ENCODE peak calls at places on chromosomes 5 and 9, in four cellular contexts. H, F, E and Q are unnamed samples.

GRCh38 chr5:61735999-61736398 is 403.9 kb downstream of the ZSWIM6 start:
- DNase-seq in H (no peak), F (no peak), E (no peak), Q (no peak)

GRCh38 chr9:100813871-100814270 is 214.7 kb upstream of the PLPPR1 start:
- DNase-seq in E (no peak), H (no peak), F (no peak), Q (no peak)

GRCh38 chr5:10140195-10140973 is 109.3 kb downstream of the ATPSCKMT start:
- DNase-seq in F (no peak), H (no peak), E (no peak), Q (no peak)

GRCh38 chr5:125311743-125312142 is 565.3 kb upstream of the ZNF608 start:
- DNase-seq in H (peak), E (no peak), F (no peak), Q (no peak)

GRCh38 chr9:108217601-108218190 is 638.1 kb downstream of the ACTL7B start:
- DNase-seq in F (no peak), H (no peak), E (peak), Q (no peak)

GRCh38 chr5:141100243-141100805 is at the start of gene PCDHB3:
- DNase-seq in H (no peak), F (peak), E (no peak), Q (no peak)

GRCh38 chr9:108844856-108845255 is 10.9 kb downstream of the ACTL7B start:
- DNase-seq in E (no peak), H (no peak), F (no peak), Q (no peak)

GRCh38 chr9:131641618-131642495 is 96.5 kb downstream of the PRRT1B start:
- DNase-seq in E (no peak), H (peak), F (no peak), Q (no peak)

GRCh38 chr5:157106668-157107461 is 2.0 kb downstream of the HAVCR2 start:
- DNase-seq in F (no peak), E (no peak), H (no peak), Q (no peak)

GRCh38 chr9:70478963-70479641 is 64.6 kb upstream of the KLF9 start:
- DNase-seq in H (peak), E (no peak), F (peak), Q (no peak)

GRCh38 chr9:98173181-98173580 is 19.3 kb downstream of the CORO2A start:
- DNase-seq in F (no peak), H (no peak), E (no peak), Q (no peak)

GRCh38 chr9:2623046-2623865 is 1.7 kb downstream of the VLDLR start:
- DNase-seq in F (peak), H (peak), E (peak), Q (peak)

GRCh38 chr5:119275146-119275872 is 80.5 kb upstream of the TNFAIP8 start:
- DNase-seq in F (no peak), H (no peak), E (no peak), Q (no peak)

GRCh38 chr9:129408535-129409215 is 212.2 kb downstream of the C9orf50 start:
- DNase-seq in H (no peak), E (no peak), F (no peak), Q (no peak)

GRCh38 chr9:4750021-4750673 is 9.1 kb upstream of the AK3 start:
- DNase-seq in F (no peak), E (no peak), H (peak), Q (no peak)

GRCh38 chr5:89417515-89417914 is 534.5 kb upstream of the MEF2C start:
- DNase-seq in H (no peak), E (no peak), F (no peak), Q (no peak)

GRCh38 chr9:121947683-121948300 is 145.3 kb downstream of the TTLL11 start:
- DNase-seq in H (no peak), F (no peak), E (no peak), Q (no peak)

GRCh38 chr9:4048441-4048840 is 251.4 kb downstream of the GLIS3 start:
- DNase-seq in F (no peak), E (no peak), H (peak), Q (no peak)

GRCh38 chr5:174082286-174082685 is 36.8 kb downstream of the NSG2 start:
- DNase-seq in H (no peak), F (no peak), E (no peak), Q (no peak)

GRCh38 chr9:469672-470040 is 255.0 kb downstream of the DOCK8 start:
- DNase-seq in F (no peak), H (no peak), E (no peak), Q (peak)

GRCh38 chr9:130522233-130522808 is 57.1 kb upstream of the FUBP3 start:
- DNase-seq in H (no peak), F (no peak), E (no peak), Q (no peak)

GRCh38 chr9:34989946-34990635 is 546 bp downstream of the DNAJB5 start:
- DNase-seq in H (peak), F (no peak), E (peak), Q (peak)

GRCh38 chr5:17069995-17070405 is 133.9 kb upstream of the MYO10 start:
- DNase-seq in H (no peak), F (peak), E (peak), Q (no peak)

GRCh38 chr5:31972558-31972957 is 201.6 kb downstream of the GOLPH3 start:
- DNase-seq in F (no peak), H (no peak), E (no peak), Q (no peak)

GRCh38 chr5:146059349-146060220 is 45.8 kb downstream of the PLAC8L1 start:
- DNase-seq in E (no peak), H (peak), F (no peak), Q (no peak)

GRCh38 chr5:158461240-158461854 is 602.4 kb upstream of the CLINT1 start:
- DNase-seq in H (no peak), F (peak), E (no peak), Q (no peak)

GRCh38 chr9:129282308-129283211 is 104.5 kb upstream of the IER5L start:
- DNase-seq in H (no peak), E (peak), F (peak), Q (peak)

GRCh38 chr5:34044950-34045525 is 2.0 kb upstream of the C1QTNF3 start:
- DNase-seq in E (no peak), F (no peak), H (no peak), Q (no peak)

GRCh38 chr9:99266136-99267023 is 44.3 kb downstream of the SEC61B start:
- DNase-seq in H (peak), F (peak), E (peak), Q (no peak)

GRCh38 chr9:22036866-22037626 is 27.9 kb upstream of the CDKN2B start:
- DNase-seq in E (no peak), H (no peak), F (no peak), Q (no peak)

GRCh38 chr5:50749873-50750272 is 83.4 kb downstream of the PARP8 start:
- DNase-seq in F (no peak), E (no peak), H (no peak), Q (no peak)

GRCh38 chr9:22206833-22207232 is 197.7 kb upstream of the CDKN2B start:
- DNase-seq in H (no peak), F (no peak), E (peak), Q (no peak)

GRCh38 chr9:35993976-35994720 is 36.2 kb upstream of the OR2S2 start:
- DNase-seq in H (no peak), E (no peak), F (no peak), Q (no peak)

GRCh38 chr9:72856985-72857631 is 95.7 kb downstream of the ALDH1A1 start:
- DNase-seq in H (peak), E (no peak), F (peak), Q (no peak)

GRCh38 chr9:107638922-107639321 is 149.4 kb upstream of the KLF4 start:
- DNase-seq in F (peak), E (peak), H (peak), Q (no peak)

DNA sequence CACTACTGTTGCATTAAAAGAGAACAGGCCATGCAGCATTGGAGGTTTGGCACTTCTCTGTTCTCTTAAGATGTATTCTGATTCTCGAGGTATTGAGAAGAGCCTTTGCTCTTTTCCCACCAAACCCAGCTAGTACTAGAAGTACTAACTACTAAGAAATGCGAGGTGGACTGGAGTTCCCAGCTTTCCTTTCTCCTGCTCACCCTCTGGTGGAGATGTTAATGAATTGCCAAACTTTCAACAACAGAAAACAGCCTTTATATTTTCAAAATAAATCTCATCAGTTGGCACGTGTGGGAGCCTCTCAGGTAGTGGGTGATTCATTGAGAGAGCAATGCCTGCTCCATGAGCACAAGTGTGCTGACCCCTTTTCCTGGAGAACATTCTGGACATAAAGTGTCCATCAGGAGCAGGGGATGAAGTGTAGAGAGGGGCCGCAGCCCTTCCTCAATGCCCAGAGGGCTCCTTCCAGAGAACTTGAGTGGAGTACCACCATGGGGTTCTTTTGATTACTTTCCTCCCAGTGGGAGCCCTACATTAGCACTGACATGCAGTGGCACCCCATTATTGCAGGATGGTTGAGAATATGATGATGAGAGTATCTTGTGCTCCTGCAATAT is 45.7 kb downstream of the TMEM174 start:
- DNase-seq in E (no peak), H (peak), F (no peak), Q (no peak)
- TF ChIP-seq CTCF in E (peak), H (peak), F (no peak), Q (peak)

GRCh38 chr9:88723751-88724150 is 188.8 kb downstream of the NXNL2 start:
- DNase-seq in E (no peak), F (no peak), H (no peak), Q (no peak)

GRCh38 chr9:88721528-88722279 is 186.7 kb downstream of the NXNL2 start:
- DNase-seq in F (no peak), H (no peak), E (no peak), Q (no peak)

GRCh38 chr9:88721028-88721427 is 186.1 kb downstream of the NXNL2 start:
- DNase-seq in F (no peak), E (no peak), H (no peak), Q (no peak)

GRCh38 chr9:88724241-88724805 is 189.3 kb downstream of the NXNL2 start:
- DNase-seq in H (peak), E (no peak), F (no peak), Q (no peak)

DNA sequence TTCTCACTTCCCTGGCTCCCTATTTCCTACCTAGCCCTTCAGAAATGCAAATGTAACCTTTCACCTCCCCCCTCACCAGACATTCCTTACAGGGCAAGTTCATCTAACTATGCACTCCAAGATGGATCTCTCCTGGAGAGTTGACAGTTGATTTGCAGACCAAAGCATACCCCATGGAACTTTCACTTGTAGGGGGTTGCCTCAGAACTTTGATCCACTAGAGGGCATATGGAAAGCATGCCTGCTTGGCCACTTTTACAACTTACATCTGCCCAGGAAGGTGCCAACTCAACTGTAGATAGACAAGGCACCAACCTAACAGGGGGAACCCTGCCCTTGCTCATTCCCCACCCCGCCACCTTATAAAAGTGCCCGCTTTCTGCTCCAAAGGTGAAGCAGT is 187.8 kb downstream of the NXNL2 start:
- DNase-seq in E (no peak), H (peak), F (no peak), Q (no peak)
- TF ChIP-seq CTCF in E (no peak), H (peak), F (no peak), Q (no peak)

DNA sequence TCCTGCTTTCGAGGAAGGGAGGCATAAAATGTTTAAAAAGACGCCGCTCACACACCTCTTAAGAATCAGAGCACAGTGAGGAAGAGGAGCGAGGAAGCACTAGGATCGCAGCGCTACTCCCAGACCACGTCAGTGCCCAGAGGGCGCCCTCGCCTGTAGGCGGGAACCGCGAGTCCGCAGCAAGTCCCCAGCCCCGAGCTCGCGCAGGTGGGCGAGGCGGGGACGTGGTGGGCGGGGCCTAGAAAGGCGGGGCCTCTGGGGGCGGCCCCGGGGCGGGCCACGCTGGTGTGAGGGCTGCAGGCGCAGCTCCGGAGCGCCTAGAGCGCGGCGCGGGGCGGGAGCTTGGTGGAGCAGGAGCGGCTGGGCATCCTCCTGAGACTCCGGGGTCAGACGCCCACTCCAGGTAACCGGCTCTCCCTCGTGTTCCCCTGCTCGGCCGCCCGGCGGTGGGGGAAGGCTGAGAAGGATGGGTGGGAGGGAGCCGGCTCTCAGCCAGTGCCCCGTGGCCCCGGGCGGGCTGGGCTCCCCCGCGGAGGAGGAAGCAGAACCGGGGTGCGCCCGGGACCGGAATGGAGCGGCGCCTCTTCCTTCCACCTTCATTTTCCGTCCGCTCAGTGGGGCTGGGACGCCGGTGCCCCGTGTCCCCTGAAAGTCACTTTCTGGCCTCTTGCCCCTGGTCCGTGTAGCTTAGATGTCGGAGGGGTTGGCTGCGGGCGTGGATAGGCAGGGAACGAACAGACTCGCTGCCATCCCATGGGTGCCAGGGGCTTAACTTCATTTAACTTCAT is at the start of gene GCNT1:
- DNase-seq in H (peak), F (peak), E (peak), Q (peak)
- TF ChIP-seq CTCF in H (peak), F (no peak), E (no peak), Q (peak)

GRCh38 chr9:110161940-110162339 is 46.0 kb downstream of the C9orf152 start:
- DNase-seq in H (no peak), F (no peak), E (no peak), Q (no peak)
- TF ChIP-seq CTCF in H (no peak), F (no peak), E (no peak), Q (no peak)

GRCh38 chr5:122093415-122093814 is 15.4 kb upstream of the LOX start:
- DNase-seq in E (no peak), H (peak), F (no peak), Q (no peak)

GRCh38 chr5:122097391-122097790 is 19.3 kb upstream of the LOX start:
- DNase-seq in F (no peak), H (no peak), E (no peak), Q (no peak)

GRCh38 chr5:122095158-122095557 is 17.1 kb upstream of the LOX start:
- DNase-seq in E (no peak), H (no peak), F (no peak), Q (no peak)

GRCh38 chr5:122091942-122092600 is 14.0 kb upstream of the LOX start:
- DNase-seq in F (no peak), E (no peak), H (peak), Q (no peak)

GRCh38 chr5:122093861-122094650 is 16.0 kb upstream of the LOX start:
- DNase-seq in F (no peak), E (no peak), H (no peak), Q (no peak)
- TF ChIP-seq CTCF in F (no peak), E (no peak), H (no peak), Q (no peak)

GRCh38 chr5:178182158-178182876 is 4.9 kb downstream of the GMCL2 start:
- DNase-seq in F (no peak), E (no peak), H (no peak), Q (no peak)

GRCh38 chr5:178187014-178187413 is at the start of gene GMCL2:
- DNase-seq in F (no peak), E (no peak), H (no peak), Q (no peak)

GRCh38 chr5:178191661-178192060 is 4.5 kb upstream of the GMCL2 start:
- DNase-seq in E (no peak), H (no peak), F (no peak), Q (no peak)

GRCh38 chr5:178189433-178189832 is 2.3 kb upstream of the GMCL2 start:
- DNase-seq in E (no peak), F (no peak), H (no peak), Q (no peak)

GRCh38 chr5:178186417-178186816 is 754 bp downstream of the GMCL2 start:
- DNase-seq in F (no peak), H (no peak), E (no peak), Q (no peak)
- TF ChIP-seq CTCF in F (no peak), H (no peak), E (no peak), Q (no peak)

GRCh38 chr5:143002459-143003327 is 232.5 kb downstream of the ARHGAP26 start:
- DNase-seq in F (no peak), E (no peak), H (peak), Q (no peak)
- TF ChIP-seq CTCF in F (peak), E (peak), H (peak), Q (peak)

DNA sequence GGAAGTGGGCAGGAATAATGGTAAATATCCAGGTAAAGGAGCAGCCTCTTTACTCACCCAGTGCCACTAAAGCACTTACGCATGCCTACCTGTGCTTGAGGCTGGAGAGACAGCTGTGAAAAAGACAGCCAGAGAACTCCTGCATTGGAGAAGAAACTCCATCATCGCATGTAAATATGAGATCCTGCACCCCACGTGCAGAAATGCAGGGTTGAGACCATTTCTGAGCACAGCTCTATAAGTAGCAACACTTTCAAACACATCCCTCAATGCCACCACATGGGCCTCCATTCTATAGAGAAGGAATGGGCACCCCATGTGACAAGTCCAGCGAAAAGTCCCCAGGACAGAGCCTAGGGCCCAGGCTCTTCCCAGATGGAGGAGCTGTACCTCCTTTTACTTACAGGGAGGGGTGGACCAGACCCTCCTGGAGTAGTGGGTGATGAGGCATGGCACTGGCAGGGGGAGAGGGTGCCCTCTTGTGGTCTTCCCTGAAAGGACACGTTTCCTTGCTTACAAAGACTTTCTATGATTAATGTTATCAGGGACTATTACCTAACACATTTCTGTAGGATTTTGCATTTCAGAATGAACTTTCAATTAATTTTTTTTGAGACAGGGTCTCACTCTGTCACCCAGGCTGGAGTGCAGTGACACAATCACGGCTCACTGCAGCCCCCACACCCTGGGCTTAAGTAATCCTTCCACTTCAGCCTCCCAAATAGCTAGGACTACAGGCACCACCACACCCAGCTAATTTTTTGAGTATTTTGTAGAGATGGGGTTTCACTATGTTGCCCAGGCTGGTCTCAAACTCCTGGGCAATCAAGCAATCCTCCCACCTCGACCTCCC is 55.3 kb upstream of the IL17B start:
- DNase-seq in H (peak), F (peak), E (peak), Q (peak)
- TF ChIP-seq CTCF in H (peak), F (peak), E (peak), Q (peak)

GRCh38 chr5:20231040-20231439 is 243.0 kb upstream of the CDH18 start:
- DNase-seq in F (no peak), H (peak), E (no peak), Q (no peak)
- TF ChIP-seq CTCF in F (no peak), H (no peak), E (no peak), Q (no peak)